ENCODE peak calls at places on chromosomes 7 and 10, in four cellular contexts. A, R, G and Z are unnamed samples.

GRCh38 chr7:141218941-141219340 is 145.1 kb downstream of the TMEM178B start:
- DNase-seq in A (no peak), R (no peak), G (no peak), Z (no peak)

GRCh38 chr7:73645643-73646182 is 21.4 kb upstream of the MLXIPL start:
- DNase-seq in G (no peak), A (no peak), R (no peak), Z (no peak)

GRCh38 chr10:61464461-61465215 is 11.5 kb upstream of the TMEM26 start:
- DNase-seq in G (no peak), A (no peak), R (no peak), Z (no peak)

GRCh38 chr7:156487811-156488523 is 152.6 kb upstream of the RNF32 start:
- DNase-seq in G (peak; percentile 30), R (no peak), A (no peak), Z (no peak)

GRCh38 chr10:27745719-27746363 is at the start of gene MKX:
- DNase-seq in G (no peak), A (no peak), R (no peak), Z (no peak)

GRCh38 chr7:143245123-143245522 is 18.1 kb upstream of the GSTK1 start:
- DNase-seq in A (no peak), R (no peak), G (no peak), Z (no peak)

GRCh38 chr10:24652381-24652957 is 71.2 kb downstream of the ARHGAP21 start:
- DNase-seq in A (no peak), R (no peak), G (no peak), Z (no peak)

GRCh38 chr10:35433851-35434426 is 97.6 kb downstream of the CCNY start:
- DNase-seq in R (no peak), A (no peak), G (no peak), Z (no peak)

GRCh38 chr7:67918158-67918557 is 921.5 kb downstream of the TYW1 start:
- DNase-seq in A (no peak), G (no peak), R (no peak), Z (no peak)

GRCh38 chr7:46755120-46756034 is 826.5 kb downstream of the TNS3 start:
- DNase-seq in A (no peak), R (no peak), G (no peak), Z (no peak)

GRCh38 chr7:5229451-5230271 is 39.6 kb downstream of the WIPI2 start:
- DNase-seq in A (no peak), R (no peak), G (no peak), Z (no peak)

GRCh38 chr10:72009430-72010081 is 45.4 kb downstream of the CHST3 start:
- DNase-seq in R (no peak), A (no peak), G (no peak), Z (no peak)

GRCh38 chr10:101263146-101263837 is 34.0 kb upstream of the LBX1 start:
- DNase-seq in A (no peak), G (no peak), R (no peak), Z (no peak)

GRCh38 chr7:47782792-47783191 is 165.5 kb downstream of the PKD1L1 start:
- DNase-seq in R (no peak), G (no peak), A (no peak), Z (no peak)

GRCh38 chr7:104923010-104923421 is 91.0 kb upstream of the KMT2E start:
- DNase-seq in A (peak; percentile 87), R (peak; percentile 55), G (peak; percentile 84), Z (peak; percentile 70)

GRCh38 chr10:95330966-95331453 is 40.2 kb upstream of the PDLIM1 start:
- DNase-seq in R (no peak), G (no peak), A (no peak), Z (no peak)

GRCh38 chr7:71173955-71174354 is 42.0 kb downstream of the GALNT17 start:
- DNase-seq in R (no peak), A (no peak), G (no peak), Z (no peak)

GRCh38 chr7:36658603-36659516 is 65.4 kb downstream of the AOAH start:
- DNase-seq in A (no peak), G (peak; percentile 34), R (no peak), Z (peak; percentile 98)

GRCh38 chr7:20267482-20267881 is 50.3 kb upstream of the MACC1 start:
- DNase-seq in G (no peak), R (no peak), A (no peak), Z (no peak)

GRCh38 chr10:96152437-96152836 is 22.3 kb downstream of the ZNF518A start:
- DNase-seq in R (no peak), G (no peak), A (no peak), Z (no peak)

GRCh38 chr10:119769886-119770285 is 44.0 kb downstream of the INPP5F start:
- DNase-seq in G (no peak), R (no peak), A (no peak), Z (no peak)

GRCh38 chr10:29328988-29329387 is 40.1 kb downstream of the LYZL1 start:
- DNase-seq in R (no peak), A (no peak), G (no peak), Z (no peak)

GRCh38 chr10:88670497-88670896 is 6.3 kb downstream of the LIPF start:
- DNase-seq in R (no peak), A (no peak), G (no peak), Z (no peak)

GRCh38 chr7:94441138-94441537 is 46.4 kb downstream of the COL1A2 start:
- DNase-seq in A (no peak), G (no peak), R (no peak), Z (no peak)

GRCh38 chr10:93542358-93542791 is 24.1 kb upstream of the FFAR4 start:
- DNase-seq in G (no peak), A (no peak), R (peak; percentile 10), Z (no peak)

GRCh38 chr7:2687881-2688318 is at the start of gene AMZ1:
- DNase-seq in G (no peak), R (no peak), A (no peak), Z (no peak)

GRCh38 chr7:30977896-30978564 is 14.3 kb downstream of the GHRHR start:
- DNase-seq in R (peak; percentile 47), G (peak; percentile 32), A (peak; percentile 33), Z (no peak)

GRCh38 chr10:99630991-99631390 is 10.8 kb upstream of the SLC25A28 start:
- DNase-seq in R (no peak), G (no peak), A (no peak), Z (no peak)

GRCh38 chr7:47301078-47301477 is 280.8 kb downstream of the TNS3 start:
- DNase-seq in R (no peak), A (no peak), G (no peak), Z (no peak)

GRCh38 chr10:128851281-128851680 is 615.8 kb upstream of the MGMT start:
- DNase-seq in G (no peak), A (no peak), R (no peak), Z (no peak)

GRCh38 chr7:151429555-151430331 is 10.2 kb downstream of the CRYGN start:
- DNase-seq in G (no peak), R (no peak), A (no peak), Z (no peak)

GRCh38 chr7:2012981-2013380 is 219.8 kb downstream of the MAD1L1 start:
- DNase-seq in R (no peak), G (no peak), A (no peak), Z (no peak)

DNA sequence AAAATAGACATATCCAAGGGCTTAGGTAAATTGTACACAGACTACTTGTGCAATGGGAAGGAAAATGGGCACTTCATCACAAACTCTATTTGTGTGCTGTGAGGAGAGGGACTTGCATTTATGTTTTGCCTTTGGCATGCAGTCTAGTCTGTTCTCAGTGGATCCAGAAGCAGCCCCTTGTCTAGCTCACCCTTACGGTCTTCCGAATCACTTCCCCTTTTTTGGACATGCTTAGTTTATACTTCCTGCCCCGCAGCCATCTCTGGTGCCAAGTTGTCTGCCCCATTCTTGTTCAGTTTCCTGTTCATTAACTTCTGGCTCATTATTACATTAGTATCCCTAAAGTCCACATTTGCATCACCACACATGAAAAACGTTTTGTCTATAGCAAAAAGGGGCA is 161.6 kb downstream of the NRCAM start:
- DNase-seq in A (no peak), G (no peak), R (no peak), Z (no peak)
- TF ChIP-seq TCF7L2 in A (no peak), G (no peak), R (no peak), Z (no peak)

GRCh38 chr10:21975378-21975990 is 28.0 kb downstream of the DNAJC1 start:
- DNase-seq in A (no peak), R (no peak), G (peak; percentile 13), Z (no peak)
- H3K4me3 ChIP-seq in A (no peak overlapping the region), R (no peak overlapping the region), G (no peak overlapping the region), Z (no peak overlapping the region)

DNA sequence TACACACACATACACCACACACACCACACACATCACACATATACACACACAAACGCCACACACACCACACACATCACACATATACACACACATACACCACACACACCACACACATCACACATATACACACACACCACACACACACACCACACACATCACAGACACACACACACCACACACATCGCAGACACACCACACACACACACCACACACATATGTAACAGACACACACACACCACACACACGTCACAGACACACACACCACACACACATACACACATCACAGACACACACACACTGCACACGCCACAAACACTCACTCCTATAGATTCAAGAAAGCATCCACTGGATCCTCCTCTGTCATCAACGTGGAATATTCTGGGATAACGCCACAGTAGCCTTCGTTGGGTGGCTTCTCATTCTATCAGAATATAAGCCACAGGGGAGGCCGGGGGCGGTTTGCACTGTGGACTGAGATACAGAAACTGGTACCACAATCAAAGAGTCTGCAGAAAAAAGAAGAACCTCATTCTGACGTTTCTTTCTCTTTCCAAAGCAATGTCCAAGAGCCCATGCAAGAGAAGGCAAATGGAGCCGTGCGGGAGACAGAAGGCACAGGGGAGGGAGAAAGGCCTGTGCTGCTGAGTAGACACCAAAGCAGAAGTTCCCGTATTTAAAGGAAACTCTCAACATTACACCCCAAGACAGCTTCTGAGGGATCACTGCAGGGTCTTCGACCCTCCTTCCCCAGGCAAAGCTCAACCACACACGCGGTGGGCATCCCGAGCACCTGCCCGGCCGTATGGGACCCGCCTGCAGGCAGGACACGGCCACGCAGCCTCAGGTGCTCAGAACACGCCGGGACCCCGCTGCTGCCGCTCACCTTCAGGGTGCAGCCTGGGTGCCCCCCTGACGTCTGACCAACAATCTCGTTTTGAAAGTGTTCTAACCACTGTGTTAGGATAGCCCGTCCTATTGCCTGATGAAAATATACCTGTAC is 321.2 kb downstream of the DNAJB6 start:
- DNase-seq in G (no peak), R (no peak), A (no peak), Z (no peak)
- H3K36me3 ChIP-seq in G (no peaks in the 10 kb centered on the region), R (no peaks in the 10 kb centered on the region), A (no peaks in the 10 kb centered on the region), Z (no peaks in the 10 kb centered on the region)

DNA sequence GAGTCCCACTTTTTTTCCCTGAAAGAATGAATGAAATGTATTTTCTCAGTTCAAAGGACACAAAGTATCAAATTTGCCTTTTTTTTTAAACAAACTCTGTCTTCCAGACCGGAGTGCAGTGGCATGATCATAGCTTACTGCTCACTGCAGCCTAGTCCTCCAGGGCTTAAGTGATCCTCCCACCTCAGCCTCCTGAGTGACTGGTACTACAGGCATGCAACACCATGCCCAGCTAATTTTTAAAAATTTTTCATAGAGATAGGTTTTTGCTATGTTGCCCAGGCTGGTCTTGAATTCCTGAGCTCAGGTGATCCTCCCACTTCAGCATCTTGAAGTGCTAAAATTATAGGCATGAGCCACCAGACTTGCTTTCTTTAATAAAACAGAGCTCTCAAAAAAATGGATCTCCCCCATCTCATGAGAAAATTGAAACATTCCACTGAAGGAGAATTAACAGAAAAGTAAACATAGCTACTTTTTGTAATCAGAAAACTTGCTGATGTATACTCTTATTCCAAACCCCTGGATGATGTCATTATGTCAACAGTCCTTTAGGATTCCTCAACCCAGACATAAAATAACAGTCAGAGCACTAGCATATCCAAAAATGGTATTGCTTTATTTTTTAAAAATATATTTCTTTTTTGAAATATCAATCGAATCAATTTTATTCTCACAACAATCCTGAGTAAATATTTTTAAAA is 12.3 kb upstream of the TRDMT1 start:
- DNase-seq in A (no peak), R (no peak), G (no peak), Z (no peak)
- TF ChIP-seq TCF7L2 in A (no peak), R (no peak), G (no peak), Z (no peak)